ENCODE peak calls at places on chromosome 21, in five cellular contexts. W, K, D, G and I are unnamed samples.

GRCh38 chr21:15249285-15249993 is 184.6 kb upstream of the NRIP1 start:
- DNase-seq in W (no peak), K (no peak), D (peak; percentile 49), G (no peak), I (no peak)

GRCh38 chr21:37866027-37866426 is 50.2 kb downstream of the KCNJ6 start:
- DNase-seq in W (no peak), K (no peak), D (no peak), G (no peak), I (no peak)

GRCh38 chr21:36695671-36696389 is 3.1 kb upstream of the SIM2 start:
- DNase-seq in W (no peak), K (no peak), D (no peak), G (peak; percentile 79), I (no peak)

GRCh38 chr21:31875424-31876097 is 2.7 kb downstream of the HUNK start:
- DNase-seq in W (no peak), K (no peak), D (no peak), G (no peak), I (peak; percentile 58)

GRCh38 chr21:39610705-39611104 is 2.0 kb upstream of the B3GALT5 start:
- DNase-seq in W (peak; percentile 1), K (no peak), D (no peak), G (peak; percentile 77), I (peak; percentile 29)

GRCh38 chr21:38490411-38491020 is 7.8 kb downstream of the ERG start:
- DNase-seq in W (no peak), K (no peak), D (no peak), G (no peak), I (no peak)

GRCh38 chr21:40049031-40049958 is 182.1 kb downstream of the PCP4 start:
- DNase-seq in W (no peak), K (no peak), D (no peak), G (no peak), I (peak; percentile 24)

GRCh38 chr21:43370888-43371570 is 55.9 kb downstream of the SIK1 start:
- DNase-seq in W (no peak), K (no peak), D (no peak), G (no peak), I (no peak)

GRCh38 chr21:36330904-36331303 is 10.9 kb downstream of the MORC3 start:
- DNase-seq in W (peak; percentile 51), K (peak; percentile 27), D (peak; percentile 71), G (no peak), I (peak; percentile 33)

GRCh38 chr21:38441153-38441552 is 57.1 kb downstream of the ERG start:
- DNase-seq in W (no peak), K (no peak), D (no peak), G (no peak), I (no peak)

GRCh38 chr21:32496536-32496935 is 84.0 kb downstream of the EVA1C start:
- DNase-seq in W (no peak), K (no peak), D (no peak), G (no peak), I (no peak)

GRCh38 chr21:31268090-31268489 is 76.0 kb downstream of the TIAM1 start:
- DNase-seq in W (no peak), K (no peak), D (no peak), G (no peak), I (no peak)

GRCh38 chr21:15457962-15458361 is 271.8 kb upstream of the USP25 start:
- DNase-seq in W (no peak), K (no peak), D (no peak), G (no peak), I (no peak)

GRCh38 chr21:32593690-32594089 is 8.4 kb upstream of the TCP10L start:
- DNase-seq in W (no peak), K (no peak), D (no peak), G (no peak), I (no peak)

GRCh38 chr21:37915941-37916794 is at the start of gene KCNJ6:
- DNase-seq in W (no peak), K (no peak), D (peak; percentile 57), G (peak; percentile 91), I (no peak)

GRCh38 chr21:28069446-28069845 is 923.2 kb downstream of the LTN1 start:
- DNase-seq in W (no peak), K (no peak), D (no peak), G (no peak), I (no peak)

GRCh38 chr21:38266732-38267131 is 9.9 kb downstream of the KCNJ15 start:
- DNase-seq in W (no peak), K (no peak), D (no peak), G (no peak), I (no peak)

GRCh38 chr21:42107881-42108553 is 36.9 kb downstream of the UMODL1 start:
- DNase-seq in W (peak; percentile 34), K (no peak), D (peak; percentile 70), G (no peak), I (peak; percentile 33)

GRCh38 chr21:42640486-42640885 is 12.9 kb upstream of the PDE9A start:
- DNase-seq in W (no peak), K (no peak), D (no peak), G (no peak), I (no peak)

GRCh38 chr21:34227386-34227852 is 136.4 kb upstream of the KCNE2 start:
- DNase-seq in W (no peak), K (no peak), D (no peak), G (no peak), I (no peak)
- TF ChIP-seq JUND in W (no peak), K (no peak), D (no peak), G (no peak), I (no peak)

GRCh38 chr21:16583567-16583966 is 853.8 kb downstream of the USP25 start:
- DNase-seq in W (no peak), K (no peak), D (no peak), G (no peak), I (no peak)

GRCh38 chr21:16580661-16581060 is 850.9 kb downstream of the USP25 start:
- DNase-seq in W (no peak), K (no peak), D (no peak), G (no peak), I (no peak)

GRCh38 chr21:16573581-16573980 is 843.8 kb downstream of the USP25 start:
- DNase-seq in W (no peak), K (no peak), D (no peak), G (no peak), I (peak; percentile 41)

GRCh38 chr21:16578912-16579311 is 849.1 kb downstream of the USP25 start:
- DNase-seq in W (no peak), K (no peak), D (no peak), G (no peak), I (no peak)

DNA sequence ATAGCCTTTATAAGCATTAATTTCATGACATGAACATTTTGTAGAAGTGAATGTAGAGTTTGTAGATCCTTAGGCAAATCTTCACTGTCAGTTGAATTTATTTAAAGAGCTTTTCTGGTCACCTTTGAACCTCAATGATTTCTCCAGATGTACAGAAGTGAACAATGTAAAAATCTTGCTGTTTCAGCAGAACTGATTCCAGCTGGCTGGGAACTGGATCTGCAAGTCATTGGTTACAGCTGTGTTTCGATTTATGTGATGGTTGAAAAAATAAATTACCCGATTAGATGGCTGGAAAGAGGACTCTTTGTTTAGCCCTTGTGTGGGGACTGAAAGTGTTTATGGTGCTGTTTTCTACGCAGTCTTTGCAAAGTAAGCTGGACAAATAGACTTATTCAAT is 849.8 kb downstream of the USP25 start:
- DNase-seq in W (no peak), K (no peak), D (no peak), G (no peak), I (no peak)
- TF ChIP-seq JUND in W (no peak), K (no peak), D (no peak), G (no peak), I (no peak)

DNA sequence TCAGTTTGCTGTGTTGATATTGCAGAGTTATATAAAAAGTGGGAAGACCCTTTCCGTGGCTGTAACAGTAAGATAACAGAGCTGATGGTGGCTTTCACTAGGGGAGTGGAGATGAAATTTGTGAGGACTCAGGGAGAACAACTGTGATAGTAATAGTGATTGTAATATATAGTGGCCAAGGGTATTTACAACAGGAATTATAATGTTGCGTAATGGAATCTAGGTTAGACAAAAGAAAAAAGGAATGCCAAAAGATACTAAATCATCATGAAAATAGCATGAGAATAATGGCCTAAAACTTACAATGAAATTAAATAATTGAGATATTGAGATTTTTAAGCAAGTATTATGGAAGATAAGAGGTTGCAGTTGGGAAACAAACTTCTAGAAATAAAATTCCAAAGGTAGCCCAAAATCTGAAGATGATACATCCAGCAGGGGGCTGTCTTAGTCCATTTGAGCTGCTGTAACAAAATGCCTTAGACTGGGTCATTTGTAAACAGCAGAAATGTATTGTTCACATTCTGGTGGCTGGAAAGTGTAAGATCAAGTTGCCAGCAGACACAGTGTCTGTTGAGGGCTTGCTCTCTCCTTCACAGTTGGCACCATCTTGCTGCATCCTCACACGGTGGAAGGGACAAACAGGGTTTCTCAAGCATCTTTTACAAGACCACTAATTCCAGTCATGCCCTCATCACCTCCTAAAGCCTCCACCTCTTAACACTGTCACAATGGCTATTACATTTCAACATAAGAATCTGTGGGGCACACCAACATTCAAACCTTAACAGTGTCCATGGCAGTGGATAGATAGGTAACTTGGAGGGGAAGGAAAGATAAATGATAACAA is 711.2 kb downstream of the MRPL39 start:
- DNase-seq in W (no peak), K (no peak), D (peak; percentile 2), G (peak; percentile 48), I (no peak)
- TF ChIP-seq JUND in W (no peak), K (no peak), D (no peak), G (no peak), I (no peak)

DNA sequence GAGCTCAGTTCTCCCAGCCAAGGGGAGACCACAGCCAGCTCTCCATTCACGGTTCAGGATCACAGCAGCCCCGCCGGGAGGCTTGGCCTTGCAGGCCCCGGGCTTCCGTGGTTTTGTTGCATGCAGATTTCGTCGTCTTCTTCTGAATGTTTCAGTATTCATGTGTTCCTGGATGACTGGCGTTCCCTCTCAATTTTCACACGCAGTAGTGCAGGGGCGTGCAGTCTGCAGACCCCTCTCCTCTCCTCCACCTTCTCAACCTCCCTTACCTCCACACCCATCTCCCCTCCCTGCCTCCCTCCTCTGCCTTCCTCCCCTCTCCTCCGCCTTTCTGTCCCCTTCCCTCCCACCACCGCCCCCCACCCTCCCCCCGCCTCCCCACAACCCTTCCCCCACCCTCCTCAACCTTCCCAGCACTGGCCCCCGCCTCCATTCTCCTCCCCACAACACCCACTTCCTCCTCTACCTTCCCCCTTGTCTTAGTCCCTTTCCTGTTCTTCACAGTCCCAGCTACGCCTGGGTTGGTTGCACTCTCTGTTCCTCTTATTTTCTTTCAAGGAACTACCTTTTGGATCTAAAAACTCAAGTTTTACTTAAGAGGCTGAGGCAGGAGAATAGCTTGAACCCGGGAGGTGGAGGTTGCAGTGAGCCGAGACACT is 8.4 kb upstream of the SLC19A1 start:
- DNase-seq in W (no peak), K (no peak), D (peak; percentile 28), G (no peak), I (no peak)
- TF ChIP-seq JUND in W (no peak), K (no peak), D (no peak), G (no peak), I (no peak)